ENCODE peak calls at places on chromosomes 13 and 19, in eight cellular contexts. G is C1 segment of cervical spinal cord; V is effector memory CD8-positive, alpha-beta T cell; T is GM13976; K is activated CD8-positive, alpha-beta memory T cell treated with anti-CD3 and anti-CD28 coated beads for 1 hour; O is SJCRH30; F is endothelial cell of umbilical vein; A is NCI-H1092. B is an unnamed sample.

GRCh38 chr19:29404951-29405727 is 120.7 kb upstream of the VSTM2B start:
- DNase-seq in V (no peak), G (no peak), A (peak; percentile 80), T (no peak), F (no peak), O (peak; percentile 17), K (no peak), B (no peak)

GRCh38 chr19:374183-374885 is 29.7 kb upstream of the MIER2 start:
- DNase-seq in G (no peak), O (no peak), F (no peak), T (no peak), K (no peak), V (no peak), A (no peak), B (no peak)

GRCh38 chr19:9793051-9793591 is 24.6 kb upstream of the ZNF846 start:
- DNase-seq in O (peak; percentile 38), A (no peak), F (no peak), V (no peak), G (no peak), K (no peak), T (no peak), B (no peak)

GRCh38 chr13:74586839-74587238 is 452.6 kb upstream of the KLF12 start:
- DNase-seq in A (no peak), T (no peak), G (no peak), F (no peak), K (no peak), O (no peak), V (no peak), B (no peak)

GRCh38 chr19:8654591-8655339 is 24.3 kb downstream of the NFILZ start:
- DNase-seq in O (peak; percentile 57), K (peak; percentile 32), F (peak; percentile 35), V (peak; percentile 59), A (peak; percentile 11), G (peak; percentile 48), T (peak; percentile 87), B (no peak)

GRCh38 chr13:109610517-109610916 is 175.9 kb downstream of the IRS2 start:
- DNase-seq in A (no peak), T (peak; percentile 7), G (no peak), K (peak; percentile 1), O (peak; percentile 49), F (no peak), V (no peak), B (no peak)

GRCh38 chr13:50798923-50799322 is 44.6 kb downstream of the DLEU7 start:
- DNase-seq in F (no peak), K (no peak), G (no peak), A (no peak), T (no peak), O (no peak), V (no peak), B (no peak)

GRCh38 chr19:55669418-55670279 is 5.4 kb upstream of the EPN1 start:
- DNase-seq in A (no peak), F (no peak), K (no peak), O (no peak), V (no peak), T (no peak), G (no peak), B (no peak)

GRCh38 chr19:50036905-50037304 is 11.1 kb downstream of the ZNF473 start:
- DNase-seq in G (no peak), F (no peak), V (no peak), A (no peak), T (no peak), K (no peak), O (no peak), B (no peak)

GRCh38 chr19:58356236-58356970 is 3.1 kb upstream of the A1BG start:
- DNase-seq in T (peak; percentile 64), K (no peak), F (peak; percentile 54), O (no peak), G (no peak), A (no peak), V (peak; percentile 17), B (peak; percentile 41)

GRCh38 chr13:74290324-74290773 is 156.1 kb upstream of the KLF12 start:
- DNase-seq in A (peak; percentile 89), K (no peak), F (peak; percentile 5), G (peak; percentile 16), T (peak; percentile 7), V (no peak), O (peak; percentile 83), B (no peak)

GRCh38 chr13:109494955-109495354 is 291.4 kb downstream of the IRS2 start:
- DNase-seq in K (no peak), F (no peak), T (no peak), A (peak; percentile 88), G (no peak), V (no peak), O (no peak), B (peak; percentile 23)

GRCh38 chr19:55153652-55154264 is 3.8 kb downstream of the TNNI3 start:
- DNase-seq in F (no peak), A (no peak), G (no peak), V (no peak), T (no peak), O (no peak), K (no peak), B (no peak)

GRCh38 chr13:91270031-91270430 is 77.5 kb upstream of the MIR17HG start:
- DNase-seq in V (no peak), F (peak; percentile 72), K (no peak), T (no peak), O (peak; percentile 81), A (no peak), G (no peak), B (peak; percentile 88)

GRCh38 chr19:3769494-3769893 is 2.5 kb downstream of the RAX2 start:
- DNase-seq in O (no peak), T (no peak), G (no peak), A (no peak), F (no peak), V (no peak), K (no peak), B (no peak)

GRCh38 chr19:24054044-24054935 is 32.7 kb upstream of the ZNF254 start:
- DNase-seq in V (no peak), K (no peak), O (no peak), A (no peak), T (no peak), F (no peak), G (no peak), B (no peak)

GRCh38 chr19:35291916-35292315 is at the start of gene MAG:
- DNase-seq in K (no peak), F (no peak), A (no peak), O (no peak), G (peak; percentile 84), T (no peak), V (no peak), B (no peak)

GRCh38 chr13:23966691-23967615 is 69.7 kb upstream of the C1QTNF9B start:
- DNase-seq in V (peak; percentile 18), T (peak; percentile 55), G (no peak), K (no peak), O (no peak), A (no peak), F (no peak), B (no peak)

GRCh38 chr19:32873560-32873959 is 4.0 kb upstream of the SLC7A9 start:
- DNase-seq in A (no peak), G (no peak), F (no peak), O (no peak), K (no peak), T (no peak), V (no peak), B (no peak)

B was measured in dermis microvascular lymphatic vessel endothelial cell.